ENCODE peak calls at places on chromosome 22, in eight cellular contexts. S is amniotic stem cell; T is Peyer's patch; B is T-helper 2 cell; W is NCI-H2029; V is EH; N is ELR; O is CD4-positive, alpha-beta memory T cell. U is an unnamed sample.

GRCh38 chr22:27108425-27109114 is 451.2 kb downstream of the MIAT start:
- DNase-seq in T (no peak), N (no peak), S (no peak), O (no peak), V (no peak), W (peak), B (no peak), U (no peak)

GRCh38 chr22:31326877-31327276 is 19.3 kb downstream of the PATZ1 start:
- DNase-seq in T (no peak), V (no peak), O (no peak), B (no peak), S (no peak), W (no peak), N (no peak), U (no peak)

GRCh38 chr22:49486225-49486624 is 341.4 kb downstream of the BRD1 start:
- DNase-seq in V (no peak), S (no peak), T (no peak), N (no peak), O (no peak), B (no peak), W (no peak), U (no peak)

GRCh38 chr22:32308191-32308590 is 49.5 kb upstream of the RFPL3 start:
- DNase-seq in T (no peak), O (no peak), V (no peak), W (no peak), B (no peak), N (no peak), S (no peak), U (no peak)

GRCh38 chr22:19853879-19854777 is 546 bp downstream of the GNB1L start:
- DNase-seq in S (no peak), B (no peak), W (no peak), T (peak), O (peak), N (peak), V (no peak), U (no peak)

GRCh38 chr22:37330200-37331033 is 48.1 kb downstream of the CYTH4 start:
- DNase-seq in B (no peak), V (peak), W (peak), T (peak), O (no peak), N (peak), S (no peak), U (peak)

GRCh38 chr22:48564995-48565394 is 1262.7 kb downstream of the BRD1 start:
- DNase-seq in O (no peak), V (no peak), T (no peak), S (no peak), N (no peak), W (no peak), B (no peak), U (no peak)

GRCh38 chr22:18023509-18024275 is 669 bp downstream of the MICAL3 start:
- DNase-seq in W (peak), V (peak), N (peak), O (peak), T (no peak), B (no peak), S (peak), U (peak)

GRCh38 chr22:36365020-36365411 is 22.8 kb downstream of the MYH9 start:
- DNase-seq in N (peak), O (peak), B (peak), W (peak), V (peak), S (peak), T (peak), U (peak)